ENCODE peak calls at places on chromosome 9, in eight cellular contexts. One of them, this sample, is unnamed.

GRCh38 chr9:106916491-106917235 is 53.7 kb downstream of the ZNF462 start:
- DNase-seq in transverse colon: peak; percentile 73
- DNase-seq in astrocyte of the spinal cord: peak; percentile 78
- DNase-seq in GM12864: no peak
- DNase-seq in left ventricle myocardium inferior: no peak
- DNase-seq in right atrium auricular region: no peak
- DNase-seq in hepatocyte: peak; percentile 87
- DNase-seq in LNCaP clone FGC: peak; percentile 69
- DNase-seq in this sample: peak; percentile 51

GRCh38 chr9:117783828-117784227 is 79.6 kb downstream of the TLR4 start:
- DNase-seq in transverse colon: peak; percentile 18
- DNase-seq in left ventricle myocardium inferior: no peak
- DNase-seq in right atrium auricular region: no peak
- DNase-seq in astrocyte of the spinal cord: no peak
- DNase-seq in GM12864: peak; percentile 60
- DNase-seq in hepatocyte: no peak
- DNase-seq in LNCaP clone FGC: no peak
- DNase-seq in this sample: no peak

GRCh38 chr9:137970098-137970497 is 92.5 kb downstream of the CACNA1B start:
- DNase-seq in transverse colon: no peak
- DNase-seq in right atrium auricular region: no peak
- DNase-seq in hepatocyte: no peak
- DNase-seq in left ventricle myocardium inferior: no peak
- DNase-seq in LNCaP clone FGC: no peak
- DNase-seq in GM12864: no peak
- DNase-seq in astrocyte of the spinal cord: no peak
- DNase-seq in this sample: no peak

GRCh38 chr9:104794070-104794469 is 30.1 kb downstream of the NIPSNAP3B start:
- DNase-seq in hepatocyte: no peak
- DNase-seq in transverse colon: no peak
- DNase-seq in astrocyte of the spinal cord: no peak
- DNase-seq in GM12864: no peak
- DNase-seq in LNCaP clone FGC: no peak
- DNase-seq in right atrium auricular region: no peak
- DNase-seq in left ventricle myocardium inferior: no peak
- DNase-seq in this sample: no peak

GRCh38 chr9:68894502-68894901 is 119.4 kb downstream of the PRKACG start:
- DNase-seq in GM12864: no peak
- DNase-seq in astrocyte of the spinal cord: no peak
- DNase-seq in LNCaP clone FGC: no peak
- DNase-seq in transverse colon: no peak
- DNase-seq in left ventricle myocardium inferior: no peak
- DNase-seq in hepatocyte: peak; percentile 16
- DNase-seq in right atrium auricular region: no peak
- DNase-seq in this sample: no peak

GRCh38 chr9:28976684-28977083 is 1403.4 kb upstream of the C9orf72 start:
- DNase-seq in GM12864: no peak
- DNase-seq in transverse colon: no peak
- DNase-seq in LNCaP clone FGC: no peak
- DNase-seq in hepatocyte: no peak
- DNase-seq in astrocyte of the spinal cord: no peak
- DNase-seq in left ventricle myocardium inferior: no peak
- DNase-seq in right atrium auricular region: no peak
- DNase-seq in this sample: no peak

GRCh38 chr9:18861599-18862546 is 171.1 kb downstream of the SAXO1 start:
- DNase-seq in transverse colon: no peak
- DNase-seq in GM12864: no peak
- DNase-seq in left ventricle myocardium inferior: peak; percentile 35
- DNase-seq in hepatocyte: peak; percentile 24
- DNase-seq in astrocyte of the spinal cord: peak; percentile 68
- DNase-seq in right atrium auricular region: peak; percentile 61
- DNase-seq in LNCaP clone FGC: no peak
- DNase-seq in this sample: peak; percentile 67

GRCh38 chr9:113220467-113221002 is 542 bp downstream of the FKBP15 start:
- DNase-seq in right atrium auricular region: no peak
- DNase-seq in left ventricle myocardium inferior: no peak
- DNase-seq in transverse colon: no peak
- DNase-seq in hepatocyte: no peak
- DNase-seq in GM12864: no peak
- DNase-seq in astrocyte of the spinal cord: no peak
- DNase-seq in LNCaP clone FGC: no peak
- DNase-seq in this sample: no peak

GRCh38 chr9:100819980-100820379 is 208.5 kb upstream of the PLPPR1 start:
- DNase-seq in astrocyte of the spinal cord: no peak
- DNase-seq in right atrium auricular region: no peak
- DNase-seq in transverse colon: no peak
- DNase-seq in left ventricle myocardium inferior: no peak
- DNase-seq in hepatocyte: no peak
- DNase-seq in LNCaP clone FGC: no peak
- DNase-seq in GM12864: no peak
- DNase-seq in this sample: no peak

GRCh38 chr9:93234600-93234999 is 50.7 kb downstream of the WNK2 start:
- DNase-seq in astrocyte of the spinal cord: no peak
- DNase-seq in hepatocyte: no peak
- DNase-seq in right atrium auricular region: no peak
- DNase-seq in transverse colon: no peak
- DNase-seq in left ventricle myocardium inferior: no peak
- DNase-seq in GM12864: no peak
- DNase-seq in LNCaP clone FGC: no peak
- DNase-seq in this sample: no peak

GRCh38 chr9:87498046-87498815 is 564 bp downstream of the DAPK1 start:
- DNase-seq in astrocyte of the spinal cord: peak; percentile 30
- DNase-seq in LNCaP clone FGC: no peak
- DNase-seq in right atrium auricular region: no peak
- DNase-seq in transverse colon: peak; percentile 45
- DNase-seq in hepatocyte: peak; percentile 81
- DNase-seq in left ventricle myocardium inferior: peak; percentile 31
- DNase-seq in GM12864: no peak
- DNase-seq in this sample: no peak

GRCh38 chr9:91207889-91208651 is 153.6 kb downstream of the AUH start:
- DNase-seq in right atrium auricular region: no peak
- DNase-seq in GM12864: peak; percentile 85
- DNase-seq in left ventricle myocardium inferior: no peak
- DNase-seq in hepatocyte: no peak
- DNase-seq in transverse colon: no peak
- DNase-seq in LNCaP clone FGC: no peak
- DNase-seq in astrocyte of the spinal cord: peak; percentile 77
- DNase-seq in this sample: peak; percentile 58

GRCh38 chr9:114172981-114173833 is 17.9 kb downstream of the COL27A1 start:
- DNase-seq in hepatocyte: peak; percentile 43
- DNase-seq in right atrium auricular region: no peak
- DNase-seq in LNCaP clone FGC: no peak
- DNase-seq in astrocyte of the spinal cord: peak; percentile 38
- DNase-seq in GM12864: no peak
- DNase-seq in transverse colon: no peak
- DNase-seq in left ventricle myocardium inferior: no peak
- DNase-seq in this sample: no peak

GRCh38 chr9:17536027-17536426 is 42.8 kb upstream of the SH3GL2 start:
- DNase-seq in astrocyte of the spinal cord: no peak
- DNase-seq in hepatocyte: no peak
- DNase-seq in transverse colon: no peak
- DNase-seq in GM12864: no peak
- DNase-seq in LNCaP clone FGC: no peak
- DNase-seq in left ventricle myocardium inferior: no peak
- DNase-seq in right atrium auricular region: no peak
- DNase-seq in this sample: no peak

GRCh38 chr9:94945191-94946144 is 219.0 kb downstream of the AOPEP start:
- DNase-seq in transverse colon: peak; percentile 39
- DNase-seq in hepatocyte: peak; percentile 65
- DNase-seq in left ventricle myocardium inferior: peak; percentile 51
- DNase-seq in GM12864: no peak
- DNase-seq in LNCaP clone FGC: no peak
- DNase-seq in right atrium auricular region: peak; percentile 83
- DNase-seq in astrocyte of the spinal cord: peak; percentile 86
- DNase-seq in this sample: peak; percentile 90

GRCh38 chr9:134174526-134175290 is 10.3 kb upstream of the RNU6ATAC start:
- DNase-seq in transverse colon: no peak
- DNase-seq in hepatocyte: no peak
- DNase-seq in GM12864: no peak
- DNase-seq in right atrium auricular region: no peak
- DNase-seq in astrocyte of the spinal cord: no peak
- DNase-seq in left ventricle myocardium inferior: no peak
- DNase-seq in LNCaP clone FGC: no peak
- DNase-seq in this sample: no peak

GRCh38 chr9:18788256-18788655 is 244.8 kb downstream of the SAXO1 start:
- DNase-seq in hepatocyte: no peak
- DNase-seq in transverse colon: no peak
- DNase-seq in LNCaP clone FGC: no peak
- DNase-seq in GM12864: no peak
- DNase-seq in left ventricle myocardium inferior: no peak
- DNase-seq in right atrium auricular region: no peak
- DNase-seq in astrocyte of the spinal cord: no peak
- DNase-seq in this sample: no peak

GRCh38 chr9:33776578-33776977 is 18.8 kb upstream of the PRSS3 start:
- DNase-seq in astrocyte of the spinal cord: no peak
- DNase-seq in LNCaP clone FGC: no peak
- DNase-seq in right atrium auricular region: no peak
- DNase-seq in left ventricle myocardium inferior: no peak
- DNase-seq in hepatocyte: no peak
- DNase-seq in GM12864: no peak
- DNase-seq in transverse colon: no peak
- DNase-seq in this sample: no peak
- H3K4me3 ChIP-seq in astrocyte of the spinal cord: no peak overlapping the region
- H3K4me3 ChIP-seq in LNCaP clone FGC: no peak overlapping the region
- H3K4me3 ChIP-seq in right atrium auricular region: no peak overlapping the region
- H3K4me3 ChIP-seq in left ventricle myocardium inferior: no peak overlapping the region
- H3K4me3 ChIP-seq in hepatocyte: no peak overlapping the region
- H3K4me3 ChIP-seq in GM12864: no peak overlapping the region
- H3K4me3 ChIP-seq in transverse colon: no peak overlapping the region
- H3K4me3 ChIP-seq in this sample: no peak overlapping the region

GRCh38 chr9:97431549-97432143 is 19.8 kb downstream of the TDRD7 start:
- DNase-seq in hepatocyte: no peak
- DNase-seq in GM12864: no peak
- DNase-seq in astrocyte of the spinal cord: no peak
- DNase-seq in LNCaP clone FGC: no peak
- DNase-seq in left ventricle myocardium inferior: no peak
- DNase-seq in transverse colon: no peak
- DNase-seq in right atrium auricular region: no peak
- DNase-seq in this sample: no peak
- H3K4me3 ChIP-seq in hepatocyte: no peak overlapping the region
- H3K4me3 ChIP-seq in GM12864: no peak overlapping the region
- H3K4me3 ChIP-seq in astrocyte of the spinal cord: no peak overlapping the region
- H3K4me3 ChIP-seq in LNCaP clone FGC: no peak overlapping the region
- H3K4me3 ChIP-seq in left ventricle myocardium inferior: no peak overlapping the region
- H3K4me3 ChIP-seq in transverse colon: no peak overlapping the region
- H3K4me3 ChIP-seq in right atrium auricular region: no peak overlapping the region
- H3K4me3 ChIP-seq in this sample: no peak overlapping the region

GRCh38 chr9:85079374-85079773 is 409.8 kb downstream of the NTRK2 start:
- DNase-seq in right atrium auricular region: no peak
- DNase-seq in left ventricle myocardium inferior: no peak
- DNase-seq in transverse colon: no peak
- DNase-seq in LNCaP clone FGC: peak; percentile 1
- DNase-seq in GM12864: no peak
- DNase-seq in hepatocyte: no peak
- DNase-seq in astrocyte of the spinal cord: no peak
- DNase-seq in this sample: no peak

GRCh38 chr9:85081963-85082362 is 412.4 kb downstream of the NTRK2 start:
- DNase-seq in left ventricle myocardium inferior: no peak
- DNase-seq in GM12864: no peak
- DNase-seq in transverse colon: no peak
- DNase-seq in LNCaP clone FGC: no peak
- DNase-seq in astrocyte of the spinal cord: no peak
- DNase-seq in right atrium auricular region: no peak
- DNase-seq in hepatocyte: no peak
- DNase-seq in this sample: no peak

DNA sequence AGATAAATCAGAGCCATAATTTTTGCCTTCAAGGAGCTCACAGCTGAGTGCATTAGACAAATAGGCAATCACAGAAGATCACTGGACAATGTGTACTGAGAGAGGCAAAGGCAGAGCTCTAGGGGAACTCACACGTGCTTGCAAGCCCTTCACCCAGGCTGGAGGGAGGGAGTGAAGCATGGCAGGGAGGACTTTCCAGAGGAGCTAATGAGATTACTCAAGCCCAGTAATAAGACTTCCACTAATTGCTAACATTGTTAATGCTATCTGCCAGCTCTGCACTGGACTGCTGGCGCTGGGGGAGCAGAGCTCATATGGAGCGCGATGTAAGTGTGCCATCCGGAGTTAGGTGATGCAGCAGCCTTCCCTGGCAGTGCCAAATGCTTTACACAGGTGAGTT is 408.4 kb downstream of the NTRK2 start:
- DNase-seq in GM12864: no peak
- DNase-seq in right atrium auricular region: no peak
- DNase-seq in hepatocyte: no peak
- DNase-seq in LNCaP clone FGC: no peak
- DNase-seq in transverse colon: no peak
- DNase-seq in astrocyte of the spinal cord: no peak
- DNase-seq in left ventricle myocardium inferior: no peak
- DNase-seq in this sample: no peak
- H3K4me3 ChIP-seq in GM12864: no peak overlapping the region
- H3K4me3 ChIP-seq in right atrium auricular region: no peak overlapping the region
- H3K4me3 ChIP-seq in hepatocyte: no peak overlapping the region
- H3K4me3 ChIP-seq in LNCaP clone FGC: no peak overlapping the region
- H3K4me3 ChIP-seq in transverse colon: no peak overlapping the region
- H3K4me3 ChIP-seq in astrocyte of the spinal cord: no peak overlapping the region
- H3K4me3 ChIP-seq in left ventricle myocardium inferior: no peak overlapping the region
- H3K4me3 ChIP-seq in this sample: no peak overlapping the region

GRCh38 chr9:130660683-130661460 is 3.5 kb upstream of the PRDM12 start:
- DNase-seq in hepatocyte: no peak
- DNase-seq in left ventricle myocardium inferior: no peak
- DNase-seq in LNCaP clone FGC: no peak
- DNase-seq in right atrium auricular region: no peak
- DNase-seq in transverse colon: no peak
- DNase-seq in GM12864: no peak
- DNase-seq in astrocyte of the spinal cord: no peak
- DNase-seq in this sample: no peak

GRCh38 chr9:130658893-130659698 is 5.3 kb upstream of the PRDM12 start:
- DNase-seq in astrocyte of the spinal cord: no peak
- DNase-seq in GM12864: no peak
- DNase-seq in LNCaP clone FGC: no peak
- DNase-seq in transverse colon: no peak
- DNase-seq in hepatocyte: no peak
- DNase-seq in left ventricle myocardium inferior: no peak
- DNase-seq in right atrium auricular region: no peak
- DNase-seq in this sample: no peak

GRCh38 chr9:130659699-130660248 is 4.6 kb upstream of the PRDM12 start:
- DNase-seq in astrocyte of the spinal cord: no peak
- DNase-seq in hepatocyte: no peak
- DNase-seq in LNCaP clone FGC: no peak
- DNase-seq in transverse colon: no peak
- DNase-seq in right atrium auricular region: no peak
- DNase-seq in GM12864: no peak
- DNase-seq in left ventricle myocardium inferior: no peak
- DNase-seq in this sample: no peak

GRCh38 chr9:130661461-130662098 is 2.8 kb upstream of the PRDM12 start:
- DNase-seq in LNCaP clone FGC: no peak
- DNase-seq in GM12864: no peak
- DNase-seq in left ventricle myocardium inferior: no peak
- DNase-seq in transverse colon: no peak
- DNase-seq in astrocyte of the spinal cord: no peak
- DNase-seq in hepatocyte: no peak
- DNase-seq in right atrium auricular region: no peak
- DNase-seq in this sample: no peak

DNA sequence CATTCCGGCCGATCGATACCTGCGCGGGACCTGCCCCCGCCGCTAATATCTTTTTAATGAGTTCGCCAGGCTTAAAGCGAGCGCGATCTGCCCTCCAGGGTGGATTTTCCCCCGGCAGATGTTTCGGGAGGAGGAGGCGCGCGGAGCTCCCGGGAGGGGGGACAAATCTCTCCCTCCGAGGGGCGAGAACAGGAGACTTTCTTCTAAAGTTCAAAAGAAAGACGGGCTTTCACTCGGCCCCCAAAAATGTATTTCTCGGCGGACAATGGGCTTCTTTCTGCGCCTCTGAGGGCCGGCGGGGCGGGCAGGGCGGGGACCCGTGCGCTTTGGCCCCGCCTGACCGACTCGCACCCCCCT is 4.1 kb upstream of the PRDM12 start:
- DNase-seq in GM12864: no peak
- DNase-seq in right atrium auricular region: no peak
- DNase-seq in LNCaP clone FGC: no peak
- DNase-seq in left ventricle myocardium inferior: no peak
- DNase-seq in astrocyte of the spinal cord: no peak
- DNase-seq in hepatocyte: no peak
- DNase-seq in transverse colon: no peak
- DNase-seq in this sample: no peak
- H3K4me3 ChIP-seq in GM12864: no peak overlapping the region
- H3K4me3 ChIP-seq in right atrium auricular region: peak overlapping the region; percentile 7
- H3K4me3 ChIP-seq in LNCaP clone FGC: no peak overlapping the region
- H3K4me3 ChIP-seq in left ventricle myocardium inferior: peak overlapping the region; percentile 58
- H3K4me3 ChIP-seq in astrocyte of the spinal cord: no peak overlapping the region
- H3K4me3 ChIP-seq in hepatocyte: no peak overlapping the region
- H3K4me3 ChIP-seq in transverse colon: peak overlapping the region; percentile 14
- H3K4me3 ChIP-seq in this sample: no peak overlapping the region

This sample was measured in skeletal muscle cell.